ENCODE peak calls at places on chromosomes 7 and 10, in nine cellular contexts. Q is cerebellar cortex; N is neuronal stem cell; M is uterus; F is stimulated activated naive CD8-positive, alpha-beta T cell treated with anti-CD3 and anti-CD28 coated beads, Interleukin-15, Interleukin-2, amounts not matched to agents 100 U/mL and 50 U/mL, for 24 hours; Y is mucosa of gallbladder; H is mesenchymal stem cell; I is activated CD8-positive, alpha-beta memory T cell treated with anti-CD3 and anti-CD28 coated beads for 24 hours; L is GDM1. U is an unnamed sample.

GRCh38 chr10:79246606-79247275 is 100.5 kb upstream of the PPIF start:
- DNase-seq in Q (no peak), N (no peak), M (peak), F (no peak), Y (peak), H (peak), I (no peak), L (no peak), U (peak)

GRCh38 chr7:2519119-2519930 is at the start of gene LFNG:
- DNase-seq in Q (peak), N (peak), M (peak), F (peak), Y (peak), H (peak), I (peak), L (peak), U (peak)

GRCh38 chr10:49361178-49361554 is 34.7 kb downstream of the DRGX start:
- DNase-seq in Q (no peak), N (no peak), M (no peak), F (no peak), Y (peak), H (no peak), I (peak), L (no peak), U (no peak)

GRCh38 chr7:150944066-150945042 is 33.8 kb downstream of the KCNH2 start:
- DNase-seq in Q (no peak), N (no peak), M (no peak), F (no peak), Y (no peak), H (no peak), I (no peak), L (no peak), U (no peak)

GRCh38 chr10:10818082-10818481 is 199.6 kb upstream of the CELF2 start:
- DNase-seq in Q (no peak), N (no peak), M (peak), F (no peak), Y (no peak), H (peak), I (no peak), L (no peak), U (no peak)

GRCh38 chr7:142185069-142185468 is 72.8 kb downstream of the PRSS58 start:
- DNase-seq in Q (no peak), N (no peak), M (no peak), F (no peak), Y (no peak), H (no peak), I (no peak), L (no peak), U (no peak)

GRCh38 chr7:22589641-22590141 is 89.7 kb upstream of the STEAP1B start:
- DNase-seq in Q (no peak), N (peak), M (peak), F (no peak), Y (peak), H (peak), I (no peak), L (no peak), U (peak)

GRCh38 chr7:2607122-2607912 is 24.5 kb upstream of the TTYH3 start:
- DNase-seq in Q (peak), N (no peak), M (no peak), F (no peak), Y (peak), H (no peak), I (no peak), L (no peak), U (no peak)

GRCh38 chr7:72924748-72925545 is at the start of gene POM121:
- DNase-seq in Q (peak), N (peak), M (peak), F (peak), Y (peak), H (peak), I (peak), L (peak), U (peak)

GRCh38 chr10:72470670-72471069 is 116.0 kb upstream of the DNAJB12 start:
- DNase-seq in Q (no peak), N (no peak), M (no peak), F (no peak), Y (no peak), H (no peak), I (no peak), L (no peak), U (no peak)